ENCODE peak calls at places on chromosomes 2 and 18, in four cellular contexts. U is IMR-90, K is H1, Q is H9. T is an unnamed sample.

GRCh38 chr18:11052800-11053199 is 96.6 kb downstream of the PIEZO2 start:
- DNase-seq in Q (no peak), U (peak; percentile 81), K (no peak), T (peak; percentile 49)

GRCh38 chr2:121217627-121218026 is 67.4 kb downstream of the TFCP2L1 start:
- DNase-seq in K (no peak), Q (no peak), U (no peak), T (no peak)

GRCh38 chr2:27379840-27380625 is 501 bp downstream of the ZNF513 start:
- DNase-seq in U (peak; percentile 76), Q (peak; percentile 43), K (no peak), T (peak; percentile 69)

GRCh38 chr18:12744103-12744502 is 41.3 kb downstream of the PSMG2 start:
- DNase-seq in U (peak; percentile 84), K (no peak), Q (no peak), T (peak; percentile 28)

GRCh38 chr2:40192864-40193669 is 258.8 kb downstream of the SLC8A1 start:
- DNase-seq in K (no peak), U (peak; percentile 37), Q (no peak), T (no peak)

GRCh38 chr2:66753247-66754019 is 318.5 kb downstream of the MEIS1 start:
- DNase-seq in Q (no peak), U (no peak), K (no peak), T (no peak)

GRCh38 chr18:74256190-74256589 is 35.6 kb downstream of the CYB5A start:
- DNase-seq in K (no peak), Q (no peak), U (no peak), T (peak; percentile 68)

GRCh38 chr2:58553937-58554336 is 312.8 kb upstream of the FANCL start:
- DNase-seq in K (no peak), Q (peak; percentile 57), U (no peak), T (peak; percentile 73)

GRCh38 chr18:22084547-22084946 is 84.8 kb upstream of the GATA6 start:
- DNase-seq in K (no peak), U (no peak), Q (no peak), T (peak; percentile 92)

GRCh38 chr2:39743170-39743851 is 35.7 kb downstream of the THUMPD2 start:
- DNase-seq in K (no peak), Q (no peak), U (peak; percentile 70), T (peak; percentile 92)

GRCh38 chr2:86249843-86250402 is 50.7 kb downstream of the MRPL35 start:
- DNase-seq in K (no peak), U (no peak), Q (no peak), T (no peak)

GRCh38 chr2:8662239-8662879 is 19.5 kb upstream of the ID2 start:
- DNase-seq in Q (no peak), U (peak; percentile 90), K (no peak), T (no peak)

GRCh38 chr2:239817011-239817490 is 208.1 kb downstream of the NDUFA10 start:
- DNase-seq in U (no peak), K (no peak), Q (peak; percentile 16), T (no peak)

GRCh38 chr18:57791911-57792310 is 11.2 kb downstream of the ATP8B1 start:
- DNase-seq in K (no peak), U (no peak), Q (no peak), T (no peak)

GRCh38 chr2:232203166-232203891 is 175.2 kb upstream of the ALPP start:
- DNase-seq in K (no peak), Q (no peak), U (no peak), T (no peak)

GRCh38 chr2:195756218-195756941 is 99.4 kb downstream of the SLC39A10 start:
- DNase-seq in Q (no peak), K (no peak), U (peak; percentile 45), T (no peak)

GRCh38 chr2:9356336-9356735 is 67.0 kb downstream of the ITGB1BP1 start:
- DNase-seq in Q (no peak), U (no peak), K (no peak), T (no peak)

GRCh38 chr18:41761329-41762028 is 193.6 kb upstream of the PIK3C3 start:
- DNase-seq in K (no peak), U (peak; percentile 84), Q (no peak), T (no peak)

GRCh38 chr18:35454803-35455202 is 43.0 kb downstream of the INO80C start:
- DNase-seq in Q (no peak), U (no peak), K (no peak), T (no peak)

GRCh38 chr2:55500025-55500424 is 19.5 kb upstream of the CFAP36 start:
- DNase-seq in U (peak; percentile 74), K (no peak), Q (no peak), T (no peak)

GRCh38 chr2:45921921-45922320 is 270.4 kb downstream of the PRKCE start:
- DNase-seq in U (no peak), K (no peak), Q (no peak), T (no peak)

GRCh38 chr2:134178109-134178877 is 75.6 kb upstream of the MGAT5 start:
- DNase-seq in U (peak; percentile 11), K (no peak), Q (no peak), T (peak; percentile 54)

GRCh38 chr2:100891911-100892642 is 72.1 kb downstream of the NPAS2 start:
- DNase-seq in K (no peak), Q (no peak), U (peak; percentile 67), T (no peak)

GRCh38 chr2:60634443-60634842 is 81.0 kb upstream of the BCL11A start:
- DNase-seq in K (no peak), U (no peak), Q (no peak), T (no peak)

GRCh38 chr2:60627412-60627811 is 74.0 kb upstream of the BCL11A start:
- DNase-seq in U (no peak), Q (no peak), K (no peak), T (no peak)

GRCh38 chr2:60629263-60629662 is 75.8 kb upstream of the BCL11A start:
- DNase-seq in K (no peak), U (no peak), Q (no peak), T (no peak)

GRCh38 chr2:60633615-60634014 is 80.2 kb upstream of the BCL11A start:
- DNase-seq in K (no peak), Q (no peak), U (no peak), T (peak; percentile 63)

GRCh38 chr2:60629801-60630385 is 76.4 kb upstream of the BCL11A start:
- DNase-seq in U (no peak), K (no peak), Q (no peak), T (no peak)
- H4K5ac ChIP-seq in U (no peak overlapping the region), K (no peak overlapping the region), Q (no peak overlapping the region), T (no peak overlapping the region)

GRCh38 chr2:178108176-178108575 is 4.1 kb upstream of the RBM45 start:
- DNase-seq in K (no peak), Q (peak; percentile 33), U (no peak), T (no peak)

GRCh38 chr2:178109813-178110212 is 2.4 kb upstream of the RBM45 start:
- DNase-seq in U (peak; percentile 48), K (no peak), Q (no peak), T (peak; percentile 33)

GRCh38 chr2:178112202-178113152 is at the start of gene RBM45:
- DNase-seq in U (peak; percentile 89), Q (peak; percentile 93), K (peak; percentile 87), T (peak; percentile 94)

GRCh38 chr2:178111743-178112142 is 494 bp upstream of the RBM45 start:
- DNase-seq in Q (no peak), K (no peak), U (no peak), T (no peak)

DNA sequence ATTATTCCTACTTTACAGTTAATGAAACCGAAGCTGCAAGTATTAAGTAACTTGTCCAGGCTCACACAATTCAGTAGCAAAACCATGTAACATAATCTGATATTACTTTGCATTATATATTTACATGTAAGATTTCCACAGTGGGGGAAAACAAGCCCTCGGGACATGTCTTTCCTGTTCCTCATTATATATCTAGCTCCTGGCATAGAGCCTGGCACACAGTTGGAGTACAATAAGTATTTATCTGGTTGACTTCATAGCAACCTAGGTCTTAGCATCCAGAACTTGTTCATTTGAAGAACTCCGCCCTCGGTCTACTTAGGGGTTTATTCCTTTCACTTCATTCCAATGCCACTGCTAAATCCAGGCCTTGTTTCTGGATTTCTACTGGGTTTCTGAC is 1.6 kb upstream of the RBM45 start:
- DNase-seq in Q (no peak), K (no peak), U (no peak), T (no peak)
- H4K5ac ChIP-seq in Q (no peak overlapping the region), K (no peak overlapping the region), U (no peak overlapping the region), T (no peak overlapping the region)

GRCh38 chr2:136823291-136823690 is 57.9 kb downstream of the THSD7B start:
- DNase-seq in U (no peak), Q (no peak), K (no peak), T (no peak)
- H4K5ac ChIP-seq in U (no peak overlapping the region), Q (no peak overlapping the region), K (no peak overlapping the region), T (no peak overlapping the region)

GRCh38 chr18:32875625-32876024 is 102.8 kb upstream of the KLHL14 start:
- DNase-seq in Q (no peak), K (no peak), U (no peak), T (no peak)

GRCh38 chr18:32881009-32881408 is 108.2 kb upstream of the KLHL14 start:
- DNase-seq in K (no peak), Q (no peak), U (no peak), T (no peak)

GRCh38 chr18:32879497-32879896 is 106.7 kb upstream of the KLHL14 start:
- DNase-seq in K (no peak), Q (no peak), U (no peak), T (peak; percentile 40)

DNA sequence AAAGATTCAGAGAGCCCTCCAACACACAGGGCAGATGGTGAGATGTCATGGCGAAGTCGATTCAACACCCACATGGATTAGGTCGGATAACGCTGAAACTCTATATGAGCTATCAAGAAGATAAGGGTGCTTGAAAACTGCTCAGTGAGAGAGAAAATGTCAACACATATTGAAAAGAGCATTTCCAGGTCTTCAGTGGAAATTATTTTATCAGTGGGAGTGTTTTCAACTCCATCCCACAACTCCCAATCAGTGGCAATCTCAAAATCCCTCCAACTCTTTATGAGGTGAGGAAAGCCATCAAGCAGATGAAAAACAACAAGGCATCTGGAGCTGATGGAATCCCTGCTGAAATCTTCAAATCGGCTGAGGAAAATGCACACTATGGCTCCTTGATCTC is 104.5 kb upstream of the KLHL14 start:
- DNase-seq in Q (no peak), K (no peak), U (no peak), T (no peak)
- H4K5ac ChIP-seq in Q (no peak overlapping the region), K (no peak overlapping the region), U (no peak overlapping the region), T (no peak overlapping the region)

GRCh38 chr18:47108373-47108772 is 41.9 kb downstream of the HDHD2 start:
- DNase-seq in K (no peak), U (no peak), Q (no peak), T (no peak)
- H4K5ac ChIP-seq in K (no peak overlapping the region), U (no peak overlapping the region), Q (no peak overlapping the region), T (no peak overlapping the region)